ENCODE peak calls at places on chromosomes 2 and 18, in five cellular contexts. E, T, V, C and P are unnamed samples.

GRCh38 chr2:152718909-152719645 is 657 bp downstream of the ARL6IP6 start:
- DNase-seq in E (peak), T (no peak), V (peak), C (no peak), P (peak)

GRCh38 chr2:98476192-98476868 is 31.7 kb downstream of the INPP4A start:
- DNase-seq in E (no peak), T (peak), V (no peak), C (no peak), P (no peak)

GRCh38 chr2:168699834-168700417 is 102.5 kb upstream of the NOSTRIN start:
- DNase-seq in E (peak), T (peak), V (no peak), C (peak), P (no peak)

GRCh38 chr2:241771286-241772062 is 5.1 kb upstream of the GAL3ST2 start:
- DNase-seq in E (peak), T (no peak), V (no peak), C (no peak), P (peak)

GRCh38 chr2:14454102-14454676 is 178.3 kb upstream of the LRATD1 start:
- DNase-seq in E (no peak), T (no peak), V (peak), C (no peak), P (no peak)

GRCh38 chr2:181656450-181657261 is at the start of gene CERKL:
- DNase-seq in E (peak), T (no peak), V (peak), C (peak), P (peak)

GRCh38 chr2:232498452-232498851 is 10.8 kb upstream of the ECEL1 start:
- DNase-seq in E (no peak), T (no peak), V (no peak), C (no peak), P (no peak)

GRCh38 chr2:38505779-38506178 is 96.9 kb downstream of the HNRNPLL start:
- DNase-seq in E (peak), T (peak), V (no peak), C (peak), P (no peak)

GRCh38 chr2:65778126-65778525 is 345.7 kb upstream of the SPRED2 start:
- DNase-seq in E (no peak), T (no peak), V (no peak), C (no peak), P (no peak)

GRCh38 chr18:58562146-58562998 is 66.5 kb downstream of the ALPK2 start:
- DNase-seq in E (no peak), T (no peak), V (no peak), C (no peak), P (peak)

GRCh38 chr2:204705243-204705971 is 160.1 kb downstream of the PARD3B start:
- DNase-seq in E (peak), T (no peak), V (no peak), C (no peak), P (no peak)

GRCh38 chr2:112065966-112066365 is 10.9 kb downstream of the TMEM87B start:
- DNase-seq in E (peak), T (no peak), V (no peak), C (no peak), P (no peak)

GRCh38 chr2:239399404-239399999 is 1.3 kb downstream of the HDAC4 start:
- DNase-seq in E (peak), T (no peak), V (peak), C (no peak), P (no peak)

GRCh38 chr2:223771480-223771879 is 65.9 kb downstream of the AP1S3 start:
- DNase-seq in E (no peak), T (no peak), V (no peak), C (no peak), P (no peak)

GRCh38 chr2:235605306-235605998 is 111.6 kb downstream of the AGAP1 start:
- DNase-seq in E (peak), T (peak), V (no peak), C (peak), P (no peak)

GRCh38 chr2:3305952-3306351 is 71.7 kb downstream of the EIPR1 start:
- DNase-seq in E (no peak), T (no peak), V (no peak), C (no peak), P (no peak)

GRCh38 chr2:3129867-3130266 is 247.8 kb downstream of the EIPR1 start:
- DNase-seq in E (no peak), T (no peak), V (no peak), C (no peak), P (no peak)

GRCh38 chr2:439077-439476 is 151.2 kb upstream of the ALKAL2 start:
- DNase-seq in E (no peak), T (no peak), V (peak), C (no peak), P (peak)

GRCh38 chr2:20067992-20068727 is 16.7 kb upstream of the LAPTM4A start:
- DNase-seq in E (peak), T (no peak), V (no peak), C (no peak), P (no peak)

GRCh38 chr2:40178971-40179370 is 272.9 kb downstream of the SLC8A1 start:
- DNase-seq in E (no peak), T (no peak), V (no peak), C (no peak), P (no peak)

GRCh38 chr2:2558476-2558875 is 227.4 kb upstream of the MYT1L start:
- DNase-seq in E (no peak), T (no peak), V (no peak), C (no peak), P (no peak)

GRCh38 chr2:23385351-23385747 is 370 bp downstream of the KLHL29 start:
- DNase-seq in E (peak), T (no peak), V (peak), C (peak), P (peak)

GRCh38 chr2:27857417-27858172 is 32.6 kb downstream of the RBKS start:
- DNase-seq in E (peak), T (no peak), V (no peak), C (no peak), P (no peak)

GRCh38 chr18:75101916-75102315 is 107.0 kb downstream of the PTGR3 start:
- DNase-seq in E (no peak), T (no peak), V (no peak), C (no peak), P (no peak)

GRCh38 chr2:180110469-180110868 is 103.4 kb upstream of the CWC22 start:
- DNase-seq in E (no peak), T (no peak), V (no peak), C (no peak), P (peak)

GRCh38 chr2:240888130-240888889 is 7.6 kb downstream of the MAB21L4 start:
- DNase-seq in E (no peak), T (no peak), V (no peak), C (no peak), P (no peak)

GRCh38 chr18:48468151-48468550 is 59.0 kb upstream of the ZBTB7C start:
- DNase-seq in E (no peak), T (no peak), V (no peak), C (no peak), P (no peak)

DNA sequence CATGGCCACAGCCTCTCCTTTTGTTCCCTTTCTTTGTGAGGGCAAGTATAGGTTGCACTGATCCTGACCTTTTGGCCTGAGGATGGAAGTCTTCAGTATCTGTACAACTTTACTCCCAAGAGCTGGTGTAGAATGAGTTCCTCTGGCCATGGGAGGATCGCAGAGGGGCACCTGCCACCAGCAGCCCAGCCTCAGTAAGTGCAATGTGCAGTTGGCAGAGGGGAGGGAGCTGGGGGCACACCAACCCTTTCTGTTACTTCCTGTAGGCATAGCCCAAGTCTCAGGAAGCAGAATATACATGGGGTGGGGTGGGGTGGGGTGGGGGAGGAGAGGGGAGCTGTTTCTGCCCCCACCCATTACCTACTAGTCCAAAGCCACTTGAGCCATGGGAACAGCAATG is 65.1 kb upstream of the AQP4 start:
- DNase-seq in E (no peak), T (no peak), V (no peak), C (no peak), P (no peak)
- TF ChIP-seq CTCF in E (no peak), T (no peak), V (no peak), C (no peak), P (no peak)

DNA sequence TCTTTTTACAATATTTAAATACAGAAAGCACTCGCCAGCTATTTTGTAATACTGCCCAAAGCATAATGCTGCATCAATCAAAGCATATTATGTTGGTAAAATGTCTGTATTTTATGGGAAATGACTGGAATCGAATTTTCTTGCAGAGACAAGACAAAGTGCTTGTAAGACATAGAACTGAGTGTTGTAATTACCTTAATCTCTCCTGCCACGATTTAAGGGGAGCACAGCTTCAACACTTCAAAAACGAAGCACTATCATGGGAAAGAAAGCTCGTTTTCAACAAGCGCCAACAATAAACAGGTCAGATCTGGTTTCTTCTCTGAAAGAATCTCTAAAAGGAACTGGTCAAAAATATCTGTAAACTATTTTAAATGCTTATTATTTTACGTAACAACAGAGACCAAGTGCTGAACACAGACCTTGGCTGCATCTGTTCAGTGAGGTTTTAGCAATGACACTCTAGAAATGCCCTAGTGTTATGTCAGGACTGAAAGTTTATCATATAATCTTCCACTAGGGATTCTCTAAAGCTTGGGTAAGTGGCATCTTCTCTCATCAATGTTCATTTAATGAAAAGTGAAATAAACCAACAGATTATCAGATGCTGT is 19.0 kb downstream of the RND3 start:
- DNase-seq in E (no peak), T (no peak), V (no peak), C (no peak), P (no peak)
- H3K27ac ChIP-seq in E (no peak), T (no peak), V (no peak), C (no peak), P (no peak)

GRCh38 chr2:215270118-215270451 is 41.8 kb upstream of the ATIC start:
- DNase-seq in E (no peak), T (no peak), V (no peak), C (no peak), P (no peak)

GRCh38 chr2:215272918-215273317 is 38.9 kb upstream of the ATIC start:
- DNase-seq in E (no peak), T (no peak), V (no peak), C (no peak), P (no peak)

GRCh38 chr2:215271466-215271865 is 40.4 kb upstream of the ATIC start:
- DNase-seq in E (no peak), T (no peak), V (no peak), C (no peak), P (no peak)

GRCh38 chr2:215264374-215264773 is 47.5 kb upstream of the ATIC start:
- DNase-seq in E (no peak), T (no peak), V (no peak), C (no peak), P (no peak)

DNA sequence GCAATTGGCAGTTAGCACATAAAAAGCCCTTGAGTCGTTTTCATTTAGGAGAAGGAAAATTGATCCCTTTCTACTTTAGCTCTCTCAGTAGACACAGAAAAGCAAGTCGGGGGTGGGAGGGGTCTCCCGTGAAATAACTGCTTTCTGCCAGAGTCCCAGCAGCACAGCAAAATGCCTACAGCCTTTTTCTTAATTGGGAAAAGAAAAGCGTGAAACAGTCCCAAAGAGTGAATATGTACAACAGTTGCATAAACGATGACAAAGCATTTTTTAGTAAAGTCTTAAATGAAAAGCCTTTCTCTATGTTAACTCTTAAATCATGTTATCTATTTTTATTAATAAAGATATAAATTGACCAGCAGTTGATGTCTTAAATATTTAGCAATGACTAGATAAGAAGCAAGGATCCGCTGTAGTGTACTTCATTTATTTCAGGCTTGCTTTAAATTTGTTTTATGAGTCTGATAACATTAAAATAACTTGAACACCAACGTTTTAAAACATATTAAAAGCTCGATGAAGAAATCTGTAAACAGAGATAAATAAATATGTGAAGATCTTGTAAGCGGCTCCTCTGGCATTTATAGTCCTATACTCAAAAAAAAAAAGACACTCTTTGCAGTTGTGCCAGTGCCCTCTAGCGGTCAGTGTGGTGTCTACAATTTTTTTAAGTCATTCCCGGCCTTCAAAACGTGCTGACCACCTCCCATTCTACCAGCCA is 42.3 kb upstream of the ATIC start:
- DNase-seq in E (peak), T (no peak), V (peak), C (peak), P (peak)
- H3K4me3 ChIP-seq in E (no peak), T (peak), V (no peak), C (peak), P (no peak)

DNA sequence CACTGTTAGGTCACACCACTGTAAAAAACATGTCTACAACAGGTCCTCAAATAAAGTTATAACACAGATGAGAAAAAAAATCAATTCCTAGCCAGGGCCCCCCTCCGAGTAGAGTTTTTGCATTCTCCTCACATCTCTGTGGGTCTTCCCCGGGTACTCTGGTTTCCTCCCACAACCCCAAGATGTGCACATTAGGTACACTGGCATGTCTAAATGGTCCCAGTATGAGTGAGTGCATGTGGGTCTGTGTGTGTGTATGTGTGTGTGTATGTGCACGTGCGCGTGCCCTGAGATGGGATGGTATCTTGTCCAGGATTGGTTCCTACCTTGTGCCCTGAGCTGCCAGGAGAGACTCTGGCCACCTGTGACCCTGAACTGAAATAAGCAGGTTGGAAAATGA is 4.9 kb downstream of the TYW5 start:
- DNase-seq in E (no peak), T (no peak), V (no peak), C (no peak), P (no peak)
- TF ChIP-seq CTCF in E (no peak), T (no peak), V (no peak), C (no peak), P (no peak)

GRCh38 chr2:127575185-127575765 is 39.8 kb downstream of the MYO7B start:
- DNase-seq in E (no peak), T (no peak), V (no peak), C (no peak), P (no peak)
- H3K27ac ChIP-seq in E (no peak), T (no peak), V (no peak), C (no peak), P (no peak)